ENCODE peak calls at places on chromosome 4, in five cellular contexts. U is HCT116, Y is K562, A is sigmoid colon, W is upper lobe of left lung. N is an unnamed sample.
A peak's percentile ranks its signal among the peaks of the same experiment; 100 is the strongest.

GRCh38 chr4:155784637-155785036 is 25.8 kb downstream of the GUCY1B1 start:
- DNase-seq in W (no peak), U (no peak), A (no peak), Y (no peak), N (no peak)

GRCh38 chr4:188254211-188254610 is 115.0 kb downstream of the TRIML1 start:
- DNase-seq in W (no peak), A (no peak), U (no peak), Y (no peak), N (no peak)

GRCh38 chr4:26021417-26022345 is 107.7 kb downstream of the SMIM20 start:
- DNase-seq in Y (no peak), U (no peak), A (no peak), W (no peak), N (no peak)

GRCh38 chr4:112312610-112313239 is 15.6 kb downstream of the ALPK1 start:
- DNase-seq in Y (no peak), A (no peak), U (no peak), W (no peak), N (peak; percentile 23)

GRCh38 chr4:52983563-52984303 is 121.6 kb downstream of the RASL11B start:
- DNase-seq in Y (peak; percentile 59), U (peak; percentile 50), A (no peak), W (no peak), N (no peak)

GRCh38 chr4:176011523-176011922 is 54.1 kb upstream of the WDR17 start:
- DNase-seq in Y (no peak), U (no peak), A (no peak), W (no peak), N (no peak)

GRCh38 chr4:44016582-44017421 is 431.8 kb downstream of the KCTD8 start:
- DNase-seq in A (no peak), W (peak; percentile 5), Y (no peak), U (no peak), N (no peak)

GRCh38 chr4:166318810-166319525 is 445.9 kb downstream of the TLL1 start:
- DNase-seq in Y (no peak), W (no peak), U (no peak), A (no peak), N (no peak)

GRCh38 chr4:4762909-4763814 is 96.3 kb upstream of the MSX1 start:
- DNase-seq in W (no peak), U (peak; percentile 98), A (no peak), Y (no peak), N (peak; percentile 58)

GRCh38 chr4:104901438-104901837 is 245.2 kb upstream of the TET2 start:
- DNase-seq in A (no peak), W (no peak), Y (no peak), U (peak; percentile 3), N (no peak)

GRCh38 chr4:127251423-127251822 is 381.3 kb upstream of the INTU start:
- DNase-seq in Y (no peak), W (no peak), U (no peak), A (no peak), N (no peak)

GRCh38 chr4:121800638-121800960 is 524 bp upstream of the EXOSC9 start:
- DNase-seq in Y (no peak), U (no peak), A (no peak), W (no peak), N (no peak)

GRCh38 chr4:8310306-8310705 is 40.8 kb downstream of the HTRA3 start:
- DNase-seq in U (no peak), A (peak; percentile 40), W (no peak), Y (no peak), N (no peak)

GRCh38 chr4:53804719-53805118 is 213.4 kb upstream of the LNX1 start:
- DNase-seq in U (peak; percentile 24), A (no peak), Y (peak; percentile 33), W (no peak), N (peak; percentile 8)

GRCh38 chr4:113290666-113291065 is 241.2 kb downstream of the ANK2 start:
- DNase-seq in W (no peak), A (no peak), U (no peak), Y (no peak), N (no peak)

GRCh38 chr4:176856421-176856820 is 63.7 kb upstream of the VEGFC start:
- DNase-seq in W (no peak), U (no peak), Y (no peak), A (no peak), N (no peak)

GRCh38 chr4:63036159-63036866 is 1372.9 kb downstream of the TECRL start:
- DNase-seq in W (no peak), Y (no peak), U (no peak), A (no peak), N (no peak)

DNA sequence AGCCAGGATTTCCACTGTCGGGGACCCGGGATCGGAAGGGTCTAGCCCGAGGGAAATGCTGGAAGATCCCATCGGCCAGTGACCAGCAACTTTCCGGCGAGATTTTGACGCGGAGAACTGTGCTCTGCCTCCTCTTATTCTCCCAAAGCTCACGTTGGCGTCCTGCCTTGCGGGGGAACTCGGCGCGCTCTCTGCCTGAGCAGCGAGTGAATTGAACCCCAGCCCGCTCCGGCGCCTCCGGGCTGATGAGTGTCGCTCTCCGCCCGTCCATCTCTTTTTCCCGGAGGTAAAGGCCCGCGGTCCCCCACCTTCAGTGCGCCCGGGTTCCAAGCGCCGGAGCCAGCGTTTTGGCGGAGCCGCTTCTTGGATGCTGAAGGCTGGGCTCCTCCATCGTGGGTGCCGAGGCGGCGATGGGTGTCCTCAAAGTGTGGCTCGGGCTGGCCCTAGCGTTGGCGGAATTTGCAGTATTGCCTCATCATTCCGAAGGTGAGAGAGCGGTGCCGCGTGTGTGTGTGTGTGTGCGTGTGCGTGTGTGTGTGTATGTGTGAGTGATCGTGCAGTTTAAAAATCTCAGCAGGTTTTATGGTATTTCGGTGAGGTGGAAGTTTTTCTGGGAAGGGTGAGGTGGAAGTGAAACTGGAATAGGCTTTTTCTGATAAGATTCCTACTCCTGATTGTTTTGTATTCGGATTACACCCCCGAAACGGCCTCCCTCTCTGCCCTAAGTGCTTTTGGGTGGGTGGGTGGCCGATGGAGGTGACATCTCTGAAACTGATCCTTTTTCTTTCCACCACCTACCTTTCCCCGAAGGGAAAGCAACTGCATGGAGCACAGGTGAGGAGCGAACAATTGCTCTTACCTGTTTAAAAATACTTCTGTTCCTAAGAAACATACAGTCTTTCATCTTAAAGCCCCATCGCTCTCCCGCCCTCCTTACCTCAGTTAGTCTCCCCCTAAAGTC is 757 bp downstream of the FRAS1 start:
- DNase-seq in U (no peak), A (peak; percentile 75), Y (no peak), W (peak; percentile 86), N (peak; percentile 18)
- TF ChIP-seq POLR2A in U (no peak), A (peak; percentile 17), Y (no peak), W (no peak), N (no peak)

DNA sequence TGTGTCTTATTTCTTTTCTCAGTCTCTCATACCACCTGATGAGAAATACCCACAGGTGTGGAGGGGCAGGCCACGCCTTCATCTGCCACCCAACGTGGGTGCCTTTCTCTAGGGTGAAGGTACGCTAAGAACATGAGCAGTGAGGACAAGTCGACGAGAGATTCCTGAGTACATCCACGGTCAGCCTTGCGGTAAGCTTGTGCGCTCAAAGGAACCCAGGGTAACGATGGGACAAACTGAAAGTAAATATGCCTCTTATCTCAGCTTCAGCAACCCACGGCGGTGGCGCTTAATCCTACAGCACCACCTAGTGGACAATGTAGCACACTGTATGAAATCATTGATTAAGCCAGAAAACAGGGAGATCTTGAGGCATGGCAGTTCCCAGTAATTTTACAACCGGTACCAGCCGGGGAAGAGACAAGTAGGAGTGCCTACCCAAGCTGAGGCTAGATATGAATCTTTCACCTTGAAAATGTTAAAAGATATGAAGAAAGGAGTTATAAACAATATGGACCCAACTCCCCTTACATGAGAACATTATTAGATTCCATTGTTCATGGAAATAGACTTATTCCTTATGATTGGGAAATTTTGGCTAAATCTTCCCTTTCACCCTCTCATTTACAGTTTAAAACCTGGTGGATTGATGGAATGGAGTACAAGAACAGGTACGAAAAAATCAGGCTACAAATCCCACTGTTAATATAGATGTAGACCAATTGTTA is 63.0 kb downstream of the ZNF732 start:
- DNase-seq in W (no peak), U (no peak), Y (peak; percentile 54), A (peak; percentile 84), N (no peak)
- TF ChIP-seq POLR2AphosphoS5 in W (peak; percentile 37), U (no peak), Y (no peak), A (no peak), N (no peak)

DNA sequence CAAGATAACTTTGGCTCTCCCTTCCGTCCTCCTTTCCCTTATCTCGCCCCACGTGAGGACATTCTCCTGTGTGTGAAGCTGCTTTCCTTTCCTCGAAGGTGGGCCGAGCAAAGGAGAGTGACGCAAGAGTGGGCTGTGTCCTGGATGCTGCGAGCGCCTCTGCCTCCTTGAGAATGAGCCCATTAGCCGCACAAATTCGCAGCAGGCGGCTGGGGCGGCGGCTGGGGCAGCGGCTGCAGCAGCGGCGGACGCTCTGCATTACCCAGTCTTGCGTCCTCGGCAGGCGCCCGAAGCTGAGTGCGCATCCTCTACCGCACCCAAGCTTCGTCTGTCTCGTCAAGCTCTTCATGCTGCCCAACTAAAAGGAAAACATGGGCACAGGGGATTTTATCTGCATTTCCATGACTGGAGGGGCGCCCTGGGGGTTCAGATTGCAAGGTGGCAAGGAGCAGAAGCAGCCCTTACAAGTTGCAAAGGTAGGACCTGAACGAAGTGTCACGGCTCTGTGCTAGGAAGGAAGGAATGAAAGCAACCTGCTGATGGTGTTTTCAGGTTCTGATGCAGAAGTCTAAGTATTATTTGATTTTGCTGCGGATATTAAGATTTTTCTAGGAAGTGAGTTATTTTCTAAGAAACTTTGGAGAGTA is at the start of gene SYNPO2:
- DNase-seq in U (peak; percentile 57), A (peak; percentile 97), W (peak; percentile 90), Y (peak; percentile 14), N (peak; percentile 9)
- TF ChIP-seq POLR2A in U (peak; percentile 30), A (peak; percentile 98), W (no peak), Y (no peak), N (no peak)

GRCh38 chr4:76750716-76751115 is 147.2 kb downstream of the SOWAHB start:
- DNase-seq in U (no peak), W (no peak), A (no peak), Y (no peak), N (no peak)
- TF ChIP-seq POLR2AphosphoS5 in U (no peak), W (no peak), A (no peak), Y (no peak), N (no peak)

DNA sequence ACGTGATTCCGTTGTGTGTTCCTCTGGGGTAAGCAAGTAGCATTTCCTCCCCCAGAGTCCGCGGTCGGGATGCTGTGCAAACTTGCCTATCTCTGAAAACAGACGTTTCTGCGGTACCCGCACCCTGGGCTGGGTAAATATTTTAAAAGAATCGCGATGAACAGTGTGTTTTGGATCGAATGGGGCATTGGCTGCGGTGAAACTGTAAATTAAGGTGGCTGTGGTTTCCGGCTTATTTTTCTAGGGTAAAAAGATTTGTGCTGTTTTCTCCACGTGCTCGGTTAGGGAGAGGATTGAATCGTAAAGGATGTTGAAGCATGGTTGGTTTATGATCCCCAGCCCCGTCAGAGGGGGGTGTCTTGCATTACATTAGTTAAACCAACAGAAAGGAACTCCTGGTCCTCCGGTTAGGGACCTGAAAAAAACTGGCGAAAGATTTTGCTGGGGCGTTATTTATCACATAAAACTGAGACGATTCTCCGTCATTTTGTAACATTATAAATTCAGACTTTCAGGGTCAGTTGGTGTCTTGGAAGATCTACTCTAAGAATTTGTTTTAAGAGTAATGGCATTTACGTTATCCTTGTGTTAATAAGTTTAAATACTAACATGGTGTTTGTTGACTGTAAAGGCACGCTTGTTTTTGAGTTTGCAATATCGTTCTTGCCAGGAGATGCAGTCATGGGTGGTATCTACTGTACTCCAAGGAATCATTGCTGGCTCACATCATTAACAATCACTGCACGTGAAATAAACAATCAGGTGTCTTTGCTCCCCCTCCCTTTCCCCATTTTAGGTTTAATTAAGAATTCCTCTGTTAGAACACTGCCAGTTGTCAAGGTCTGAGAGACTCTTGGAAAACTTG is 1.4 kb downstream of the HHIP start:
- DNase-seq in W (no peak), Y (peak; percentile 40), U (no peak), A (no peak), N (no peak)
- TF ChIP-seq POLR2A in W (no peak), Y (no peak), U (no peak), A (no peak), N (no peak)

N was measured in GM12892.